ENCODE peak calls at places on chromosome 1, in nine cellular contexts. E, U, A, L, Q, D, Z, T and N are unnamed samples.

GRCh38 chr1:181079382-181079781 is 9.1 kb upstream of the IER5 start:
- DNase-seq in Z (no peak), D (no peak), A (no peak), U (no peak), L (no peak), E (no peak), T (no peak), Q (no peak), N (no peak)

GRCh38 chr1:225812488-225813249 is 2.7 kb downstream of the EPHX1 start:
- DNase-seq in T (no peak), E (no peak), D (peak), U (no peak), A (no peak), Z (no peak), Q (no peak), L (no peak), N (no peak)

GRCh38 chr1:44294588-44295007 is 60.5 kb downstream of the ERI3 start:
- DNase-seq in Z (peak), D (no peak), Q (no peak), L (peak), A (peak), U (no peak), T (no peak), E (no peak), N (no peak)

GRCh38 chr1:87894041-87894440 is 565.4 kb downstream of the LMO4 start:
- DNase-seq in E (no peak), D (no peak), Q (no peak), A (no peak), U (no peak), Z (no peak), T (no peak), L (no peak), N (no peak)

GRCh38 chr1:160844447-160845232 is 18.0 kb downstream of the CD244 start:
- DNase-seq in L (no peak), Z (no peak), U (peak), D (no peak), T (no peak), A (no peak), Q (no peak), E (no peak), N (no peak)

GRCh38 chr1:77280962-77281361 is 857 bp upstream of the AK5 start:
- DNase-seq in U (no peak), A (no peak), E (no peak), Q (no peak), L (no peak), Z (no peak), T (no peak), D (no peak), N (no peak)

GRCh38 chr1:196527941-196528340 is 80.3 kb downstream of the KCNT2 start:
- DNase-seq in Q (no peak), Z (no peak), E (no peak), T (no peak), L (no peak), A (no peak), U (no peak), D (no peak), N (no peak)

GRCh38 chr1:181104790-181105133 is 16.3 kb downstream of the IER5 start:
- DNase-seq in L (peak), A (no peak), Q (peak), Z (no peak), T (peak), U (no peak), D (peak), E (no peak), N (no peak)

GRCh38 chr1:55718758-55719671 is 503.9 kb upstream of the USP24 start:
- DNase-seq in U (peak), E (no peak), Q (no peak), Z (peak), L (no peak), A (peak), D (no peak), T (no peak), N (no peak)

GRCh38 chr1:96887501-96887900 is 165.9 kb downstream of the PTBP2 start:
- DNase-seq in Z (no peak), Q (no peak), D (no peak), U (no peak), E (no peak), A (no peak), L (no peak), T (no peak), N (no peak)

GRCh38 chr1:1440941-1441888 is 5.7 kb downstream of the VWA1 start:
- DNase-seq in T (peak), U (no peak), Q (peak), E (no peak), D (no peak), Z (peak), L (peak), A (no peak), N (no peak)

GRCh38 chr1:100458925-100459814 is 78.8 kb upstream of the GPR88 start:
- DNase-seq in E (no peak), L (peak), Z (peak), D (peak), Q (peak), U (peak), T (peak), A (peak), N (peak)

GRCh38 chr1:24888971-24889670 is 41.0 kb downstream of the RUNX3 start:
- DNase-seq in L (no peak), T (no peak), D (no peak), U (peak), Q (no peak), Z (no peak), A (no peak), E (no peak), N (no peak)